ENCODE peak calls at places on chromosomes 7 and 10, in four cellular contexts. D is K562, U is GM12878, K is HepG2. T is an unnamed sample.

GRCh38 chr7:90599038-90599437 is 2.9 kb downstream of the CDK14 start:
- DNase-seq in K (no peak), U (no peak), D (no peak), T (no peak)

GRCh38 chr10:118472415-118472814 is 123.0 kb downstream of the PRLHR start:
- DNase-seq in K (no peak), D (no peak), U (no peak), T (no peak)

GRCh38 chr7:52648903-52649302 is 386.5 kb upstream of the POM121L12 start:
- DNase-seq in D (no peak), U (no peak), K (no peak), T (no peak)

GRCh38 chr10:44198780-44199097 is 186.2 kb downstream of the CXCL12 start:
- DNase-seq in K (no peak), D (no peak), U (no peak), T (no peak)

GRCh38 chr10:13458107-13458761 is 70.6 kb downstream of the BEND7 start:
- DNase-seq in U (no peak), D (no peak), K (no peak), T (no peak)

GRCh38 chr7:142482899-142483658 is 225.2 kb upstream of the PRSS58 start:
- DNase-seq in D (peak), K (peak), U (no peak), T (peak)

GRCh38 chr7:98996162-98996552 is 117.8 kb downstream of the TRRAP start:
- DNase-seq in K (no peak), D (no peak), U (peak), T (no peak)

GRCh38 chr10:1094112-1095057 is 38.2 kb downstream of the WDR37 start:
- DNase-seq in D (no peak), K (no peak), U (peak), T (no peak)

GRCh38 chr10:22714524-22715289 is at the start of gene PIP4K2A:
- DNase-seq in K (peak), U (no peak), D (peak), T (peak)

GRCh38 chr10:63722537-63722936 is 201.3 kb downstream of the REEP3 start:
- DNase-seq in K (no peak), U (no peak), D (no peak), T (no peak)

GRCh38 chr7:120089968-120090367 is 183.0 kb upstream of the KCND2 start:
- DNase-seq in U (no peak), K (peak), D (peak), T (peak)

GRCh38 chr7:136105191-136105590 is 128.0 kb upstream of the MTPN start:
- DNase-seq in U (no peak), K (no peak), D (no peak), T (no peak)

GRCh38 chr7:1175967-1176851 is 16.2 kb upstream of the ZFAND2A start:
- DNase-seq in K (peak), D (peak), U (peak), T (peak)

GRCh38 chr10:2477154-2477553 is 590.2 kb upstream of the PFKP start:
- DNase-seq in K (no peak), U (no peak), D (no peak), T (no peak)

GRCh38 chr7:33789871-33790270 is 115.5 kb upstream of the BMPER start:
- DNase-seq in D (no peak), U (no peak), K (no peak), T (no peak)

GRCh38 chr7:33886100-33886623 is 19.2 kb upstream of the BMPER start:
- DNase-seq in D (peak), K (peak), U (no peak), T (peak)

DNA sequence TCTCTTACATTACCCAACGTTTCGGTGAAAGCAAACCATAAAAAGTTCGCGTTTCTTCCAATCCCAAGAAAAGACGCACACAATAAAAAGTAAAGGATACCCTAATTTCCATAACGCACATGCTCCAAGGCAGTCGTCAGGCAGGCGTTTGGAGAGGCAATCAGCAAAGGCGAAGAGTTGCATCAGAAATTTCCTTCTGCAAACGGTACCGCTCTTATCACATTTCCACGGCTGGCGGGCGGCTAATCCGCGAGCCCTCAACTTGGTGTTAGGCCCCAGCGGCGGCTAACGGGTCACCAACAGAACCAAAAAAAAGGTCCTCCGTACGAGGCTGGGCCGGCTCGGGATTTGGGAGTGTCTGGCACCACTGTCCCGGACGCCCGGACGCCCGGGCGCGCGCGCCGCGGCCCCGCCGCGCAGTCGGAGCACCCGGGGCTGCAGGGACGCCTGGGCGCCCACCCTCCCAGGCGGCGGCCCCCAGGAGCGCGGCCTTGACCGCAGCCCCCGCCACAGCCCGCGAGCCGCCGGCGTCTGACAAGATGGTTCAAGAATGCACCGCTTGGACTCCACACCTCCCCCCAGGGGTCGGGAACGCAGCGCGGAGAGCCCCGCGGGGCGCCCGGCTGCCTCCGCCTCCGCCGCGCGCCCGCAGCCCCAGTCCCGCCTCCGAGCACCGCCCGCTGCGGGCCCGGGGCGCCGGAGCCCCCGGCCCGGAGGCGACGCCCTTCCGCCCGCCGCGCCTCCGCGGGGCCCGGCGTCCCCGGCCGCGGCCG is 9.8 kb upstream of the GRB10 start:
- DNase-seq in K (no peak), U (no peak), D (peak), T (peak)
- TF ChIP-seq FOXK2 in K (no peak), U (no peak), D (no peak), T (no peak)

GRCh38 chr7:42350801-42351200 is 113.8 kb upstream of the GLI3 start:
- DNase-seq in D (no peak), K (no peak), U (no peak), T (no peak)

GRCh38 chr7:42348627-42349026 is 111.6 kb upstream of the GLI3 start:
- DNase-seq in D (no peak), K (no peak), U (no peak), T (no peak)

GRCh38 chr7:42347616-42348015 is 110.6 kb upstream of the GLI3 start:
- DNase-seq in U (no peak), D (no peak), K (no peak), T (no peak)

GRCh38 chr7:42348071-42348470 is 111.1 kb upstream of the GLI3 start:
- DNase-seq in U (no peak), D (no peak), K (no peak), T (no peak)

DNA sequence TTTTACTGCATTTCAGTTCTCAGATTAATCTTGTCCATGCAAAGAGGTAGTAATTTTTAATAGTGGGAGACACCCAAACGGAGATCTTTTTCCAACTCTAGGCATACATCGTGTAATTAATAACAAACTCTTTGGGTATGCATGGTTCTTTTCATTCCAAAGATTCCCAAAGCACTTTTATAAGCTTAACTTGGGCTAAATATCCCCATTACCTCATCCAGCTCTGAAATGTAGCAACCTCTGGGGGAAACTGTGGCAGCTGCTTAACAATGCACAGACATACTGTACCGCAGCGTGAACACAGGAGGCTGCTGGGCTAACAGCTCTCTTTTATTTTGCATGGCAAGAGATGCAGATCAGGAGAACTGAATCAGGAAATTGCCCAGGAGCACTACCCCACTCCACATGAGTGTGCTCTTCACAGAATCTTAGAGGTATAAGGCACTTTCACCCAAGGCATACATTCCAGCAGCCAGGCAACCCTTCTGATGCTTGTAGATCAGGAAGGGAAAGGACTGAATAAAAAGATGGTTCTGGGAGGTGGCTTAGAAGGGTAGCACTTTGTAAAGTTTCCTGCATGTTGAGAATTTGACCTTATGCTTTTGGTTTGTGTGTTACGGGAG is 114.4 kb upstream of the GLI3 start:
- DNase-seq in U (no peak), K (no peak), D (no peak), T (no peak)
- TF ChIP-seq BHLHE40 in U (no peak), K (no peak), D (no peak), T (no peak)

DNA sequence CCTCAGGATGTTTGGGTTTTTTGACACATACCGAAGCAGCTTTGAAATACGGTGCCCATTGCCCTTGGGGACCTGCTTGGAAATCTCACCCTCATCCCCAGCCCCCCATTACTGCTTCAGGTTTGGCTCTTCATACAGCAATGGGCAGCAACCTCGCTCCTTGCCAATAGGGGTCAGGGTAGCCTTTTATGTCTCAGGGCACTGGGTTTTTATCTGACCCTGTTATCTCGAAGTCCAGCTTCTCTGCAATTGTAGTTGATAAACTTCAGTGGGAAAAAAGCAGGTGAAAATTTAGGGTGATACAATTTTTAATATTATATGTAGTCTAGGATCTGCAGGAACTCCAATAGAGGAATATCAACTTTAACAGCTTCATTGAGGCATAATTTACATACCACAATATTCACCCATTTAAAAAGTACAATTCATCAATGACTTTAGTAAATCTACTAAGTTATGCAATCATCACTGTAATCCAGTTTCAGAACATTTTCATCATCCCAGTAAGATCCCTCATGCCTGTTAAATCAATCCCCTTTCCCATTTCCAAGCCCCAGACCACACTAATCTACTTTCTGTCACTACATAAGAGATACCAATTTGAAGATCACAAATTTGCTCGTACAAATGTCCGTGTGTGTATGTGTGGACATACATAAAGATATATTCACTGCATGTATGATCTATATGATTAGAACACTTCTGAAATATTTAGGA is 386.2 kb downstream of the KCNMA1 start:
- DNase-seq in D (peak), K (peak), U (no peak), T (peak)
- TF ChIP-seq FOXK2 in D (no peak), K (no peak), U (no peak), T (no peak)

DNA sequence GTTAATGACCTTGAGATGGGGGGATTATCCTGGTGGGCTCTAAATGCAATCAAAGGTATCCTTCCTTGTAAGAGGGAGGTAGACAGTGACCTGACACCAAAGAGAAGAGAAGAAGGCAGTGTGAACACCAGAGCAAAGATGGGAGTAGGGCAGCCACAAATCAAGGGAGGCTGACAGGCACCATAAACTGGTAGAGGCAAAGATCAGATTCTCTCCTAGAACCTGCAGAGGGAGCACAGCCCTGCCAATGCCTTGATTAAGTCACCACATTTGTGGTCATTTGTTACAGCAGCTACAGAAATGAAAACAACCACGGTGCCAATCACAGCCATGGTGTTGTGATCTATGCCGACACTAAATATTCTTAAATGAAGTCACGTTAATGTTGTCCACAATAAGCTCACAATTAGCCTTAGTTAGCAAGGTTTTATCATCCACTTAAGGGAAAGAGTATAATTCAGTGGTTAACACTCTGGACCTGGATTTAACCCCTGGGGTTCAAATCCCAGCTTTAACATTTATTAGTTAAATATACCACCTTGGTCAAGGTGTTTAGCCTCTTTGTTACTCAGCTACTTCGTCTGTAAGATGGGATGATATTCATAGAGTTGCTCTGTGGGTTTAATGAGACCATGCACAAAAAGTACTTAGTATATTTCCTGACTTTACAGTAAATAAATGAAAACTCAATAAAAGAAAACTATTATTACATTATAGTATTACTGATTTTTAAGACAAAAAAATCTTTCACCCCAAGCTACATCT is 70.8 kb downstream of the SGMS1 start:
- DNase-seq in K (no peak), D (peak), U (no peak), T (peak)
- TF ChIP-seq BHLHE40 in K (no peak), D (peak), U (no peak), T (no peak)

T was measured in HEK293T.